ENCODE peak calls at places on chromosomes 11 and 22, in ten cellular contexts. P is ovary, S is T-cell, E is KBM-7, Z is Panc1, F is uterus, T is A549, Q is fibroblast of gingiva, O is C1 segment of cervical spinal cord, M is AG04449. V is an unnamed sample.

GRCh38 chr22:45223304-45224117 is 17.2 kb downstream of the KIAA0930 start:
- DNase-seq in Q (no peak), E (no peak), T (no peak), Z (no peak), P (no peak), M (no peak), S (no peak), O (no peak), F (no peak), V (no peak)

GRCh38 chr11:44255406-44256071 is 54.4 kb downstream of the ALX4 start:
- DNase-seq in M (no peak), Q (no peak), E (no peak), S (no peak), O (no peak), P (no peak), T (no peak), Z (no peak), F (no peak), V (no peak)

GRCh38 chr22:11629661-11630385 is 3898.2 kb upstream of the OR11H1 start:
- DNase-seq in O (no peak), M (no peak), Q (no peak), E (no peak), T (no peak), F (no peak), P (no peak), Z (no peak), S (no peak), V (no peak)

GRCh38 chr11:114397349-114397982 is 2.8 kb downstream of the C11orf71 start:
- DNase-seq in S (no peak), T (no peak), E (no peak), P (no peak), M (no peak), Q (no peak), Z (no peak), O (no peak), F (no peak), V (no peak)

GRCh38 chr11:15720460-15720859 is 605.7 kb downstream of the INSC start:
- DNase-seq in M (no peak), P (no peak), S (no peak), Z (no peak), E (no peak), F (no peak), Q (no peak), T (no peak), O (no peak), V (no peak)

GRCh38 chr11:59776210-59777066 is 21.3 kb downstream of the STX3 start:
- DNase-seq in Z (peak; percentile 81), P (no peak), E (no peak), Q (no peak), O (no peak), M (no peak), S (no peak), F (no peak), T (peak; percentile 96), V (no peak)

GRCh38 chr11:41612415-41612814 is 153.0 kb upstream of the LRRC4C start:
- DNase-seq in T (no peak), O (no peak), E (peak; percentile 1), M (no peak), P (no peak), S (no peak), Q (no peak), F (no peak), Z (no peak), V (no peak)

GRCh38 chr22:49561976-49562375 is 265.7 kb downstream of the BRD1 start:
- DNase-seq in S (no peak), P (no peak), Z (no peak), F (no peak), O (no peak), T (no peak), E (no peak), M (no peak), Q (no peak), V (no peak)

GRCh38 chr11:69233761-69234136 is 60.2 kb upstream of the MYEOV start:
- DNase-seq in P (no peak), Q (no peak), O (no peak), M (no peak), E (no peak), Z (no peak), T (no peak), S (no peak), F (no peak), V (no peak)

V was measured in left cardiac atrium.